ENCODE peak calls at places on chromosome 17, in four cellular contexts. F, I, A and J are unnamed samples.

GRCh38 chr17:39737761-39738567 is at the start of gene GRB7:
- DNase-seq in I (no peak), F (peak; percentile 36), A (no peak), J (peak; percentile 52)

GRCh38 chr17:50986989-50987660 is 121.0 kb upstream of the TOB1 start:
- DNase-seq in A (peak; percentile 22), I (peak; percentile 9), F (no peak), J (no peak)

GRCh38 chr17:4833941-4834501 is 881 bp downstream of the MINK1 start:
- DNase-seq in A (peak; percentile 61), F (peak; percentile 60), I (peak; percentile 53), J (no peak)

GRCh38 chr17:42179911-42180410 is 981 bp downstream of the KCNH4 start:
- DNase-seq in I (peak; percentile 57), A (peak; percentile 21), F (peak; percentile 68), J (peak; percentile 53)

GRCh38 chr17:61260061-61260797 is 139.4 kb upstream of the TBX2 start:
- DNase-seq in F (no peak), I (peak; percentile 41), A (no peak), J (no peak)

GRCh38 chr17:12575641-12576040 is 90.0 kb upstream of the MYOCD start:
- DNase-seq in I (no peak), F (no peak), A (no peak), J (no peak)

GRCh38 chr17:73555199-73555810 is 88.9 kb downstream of the SDK2 start:
- DNase-seq in F (no peak), A (no peak), I (no peak), J (no peak)

GRCh38 chr17:5069724-5070123 is 8.5 kb upstream of the ZFP3 start:
- DNase-seq in F (no peak), I (no peak), A (no peak), J (no peak)

GRCh38 chr17:2020721-2021120 is 4.4 kb downstream of the RTN4RL1 start:
- DNase-seq in I (no peak), F (no peak), A (no peak), J (no peak)

GRCh38 chr17:1179635-1180433 is at the start of gene ABR:
- DNase-seq in A (peak; percentile 24), F (peak; percentile 51), I (peak; percentile 47), J (peak; percentile 34)

GRCh38 chr17:28363776-28364650 is 986 bp downstream of the SEBOX start:
- DNase-seq in I (no peak), A (no peak), F (no peak), J (no peak)

GRCh38 chr17:49108318-49108717 is 24.3 kb upstream of the B4GALNT2 start:
- DNase-seq in A (peak; percentile 66), F (no peak), I (peak; percentile 64), J (no peak)

GRCh38 chr17:46979023-46979870 is at the start of gene RPRML:
- DNase-seq in A (no peak), F (peak; percentile 32), I (peak; percentile 35), J (peak; percentile 24)

GRCh38 chr17:77445908-77446535 is 305.3 kb downstream of the SEC14L1 start:
- DNase-seq in A (no peak), F (peak; percentile 70), I (peak; percentile 79), J (no peak)

GRCh38 chr17:1865252-1866037 is 35.6 kb downstream of the RPA1 start:
- DNase-seq in I (peak; percentile 49), F (peak; percentile 33), A (peak; percentile 43), J (no peak)

GRCh38 chr17:44219636-44220210 is at the start of gene UBTF:
- DNase-seq in F (peak; percentile 60), A (peak; percentile 69), I (peak; percentile 77), J (peak; percentile 65)

GRCh38 chr17:51764387-51764971 is 394.0 kb downstream of the CA10 start:
- DNase-seq in I (peak; percentile 77), F (peak; percentile 67), A (peak; percentile 69), J (peak; percentile 41)

GRCh38 chr17:29292071-29292991 is 1.6 kb downstream of the NUFIP2 start:
- DNase-seq in F (peak; percentile 79), I (peak; percentile 62), A (peak; percentile 40), J (peak; percentile 31)

GRCh38 chr17:28811594-28812135 is 30.9 kb downstream of the FAM222B start:
- DNase-seq in I (peak; percentile 10), A (peak; percentile 8), F (no peak), J (no peak)

GRCh38 chr17:57838453-57838852 is 11.4 kb downstream of the MRPS23 start:
- DNase-seq in I (no peak), F (no peak), A (no peak), J (no peak)

GRCh38 chr17:81345211-81346089 is 49.8 kb upstream of the BAHCC1 start:
- DNase-seq in I (peak; percentile 95), F (peak; percentile 63), A (peak; percentile 93), J (peak; percentile 62)

GRCh38 chr17:48814504-48814903 is 2.5 kb downstream of the TTLL6 start:
- DNase-seq in A (peak; percentile 17), F (peak; percentile 61), I (peak; percentile 63), J (peak; percentile 30)

GRCh38 chr17:19335951-19336631 is 26.4 kb downstream of the B9D1 start:
- DNase-seq in A (no peak), F (no peak), I (no peak), J (no peak)

GRCh38 chr17:29697371-29697770 is 74.7 kb upstream of the CORO6 start:
- DNase-seq in A (no peak), I (no peak), F (peak; percentile 76), J (no peak)

GRCh38 chr17:74024871-74025531 is 178.5 kb upstream of the RPL38 start:
- DNase-seq in I (no peak), F (peak; percentile 33), A (no peak), J (no peak)

GRCh38 chr17:27578718-27579085 is 52.3 kb upstream of the LGALS9 start:
- DNase-seq in F (no peak), A (no peak), I (peak; percentile 49), J (no peak)

GRCh38 chr17:62907961-62908360 is 58.1 kb upstream of the TANC2 start:
- DNase-seq in F (no peak), A (no peak), I (no peak), J (no peak)

GRCh38 chr17:44633998-44634397 is 22.3 kb upstream of the MEIOC start:
- DNase-seq in I (no peak), F (no peak), A (no peak), J (no peak)

GRCh38 chr17:39208893-39209292 is 8.8 kb downstream of the RPL19 start:
- DNase-seq in F (no peak), A (no peak), I (no peak), J (no peak)

GRCh38 chr17:79777166-79777843 is 643 bp upstream of the CBX2 start:
- DNase-seq in I (peak; percentile 67), A (peak; percentile 40), F (peak; percentile 47), J (peak; percentile 58)
- TF ChIP-seq CTCF in I (peak; percentile 36), A (peak; percentile 19), F (no peak), J (peak; percentile 59)

GRCh38 chr17:56257075-56257474 is 103.8 kb downstream of the ANKFN1 start:
- DNase-seq in A (no peak), I (no peak), F (no peak), J (no peak)
- TF ChIP-seq CTCF in A (no peak), I (no peak), F (no peak), J (no peak)

DNA sequence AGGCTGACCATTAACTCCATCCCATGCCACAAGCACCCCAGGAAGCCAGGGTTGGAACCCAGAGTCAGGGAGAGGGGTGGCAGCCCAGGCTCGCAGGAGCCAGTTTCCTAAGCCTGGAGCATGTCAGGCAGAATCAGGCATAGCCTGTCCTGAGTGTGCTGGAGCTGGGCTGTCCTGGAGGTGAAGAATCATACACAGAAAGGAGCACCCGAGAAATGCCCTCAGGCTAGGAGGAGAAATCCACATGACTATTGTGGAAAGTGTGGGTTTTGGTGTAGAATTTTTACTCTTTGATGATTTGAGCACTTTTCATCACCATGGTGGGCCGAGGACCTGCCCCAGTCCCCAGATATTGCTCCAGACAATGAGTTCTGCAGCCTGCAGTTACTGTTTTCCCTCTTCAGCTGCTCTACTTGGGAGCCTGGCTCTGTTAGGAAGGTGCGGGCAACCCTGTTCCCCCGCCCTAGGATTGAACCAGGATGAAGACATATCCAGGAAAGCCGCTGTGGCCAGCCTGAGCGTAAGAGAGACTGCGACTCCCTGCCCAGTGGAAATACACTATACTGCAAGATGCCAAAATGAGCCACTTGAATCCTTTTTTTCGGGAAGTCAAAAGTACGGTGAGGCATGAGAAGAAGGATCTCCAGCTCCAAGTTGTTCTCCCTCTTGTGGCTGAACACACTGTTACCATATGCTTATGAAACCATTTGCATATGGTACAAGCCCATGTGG is 29.0 kb upstream of the HEATR6 start:
- DNase-seq in F (no peak), A (peak; percentile 66), I (peak; percentile 41), J (no peak)
- TF ChIP-seq CTCF in F (no peak), A (peak; percentile 40), I (peak; percentile 23), J (no peak)

DNA sequence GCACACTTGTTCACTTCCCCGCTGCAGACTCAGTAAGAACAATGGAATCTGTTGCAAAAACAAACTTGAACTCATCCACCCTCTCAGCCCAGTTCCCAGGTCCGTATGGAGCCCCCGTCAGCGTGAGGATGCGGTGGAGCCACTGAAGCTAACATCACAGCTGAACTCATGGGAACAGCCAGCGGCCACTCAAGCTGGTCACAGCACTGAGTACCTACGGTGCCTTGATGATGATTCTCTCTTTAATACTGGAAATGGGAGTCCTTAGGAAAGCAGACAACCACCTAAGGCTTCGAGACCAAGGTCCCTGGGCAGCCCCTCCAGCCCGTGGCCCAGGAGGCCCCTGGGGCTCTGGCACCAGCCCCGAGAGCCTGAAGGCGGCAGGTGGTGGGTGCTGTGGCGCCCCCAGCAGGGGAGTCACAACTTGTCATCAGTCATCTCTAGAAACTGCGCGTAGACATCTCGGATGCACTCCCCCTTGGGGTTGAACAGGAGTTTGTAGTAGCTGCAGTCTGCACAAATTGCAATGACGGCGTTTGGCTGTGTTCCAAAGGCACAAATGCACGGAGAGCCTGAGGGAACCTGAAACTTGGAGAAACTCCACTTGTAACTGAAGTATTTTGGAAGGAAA is 31.0 kb upstream of the RHOT1 start:
- DNase-seq in A (no peak), I (peak; percentile 77), F (peak; percentile 64), J (no peak)
- TF ChIP-seq CTCF in A (peak; percentile 25), I (peak; percentile 48), F (no peak), J (no peak)

DNA sequence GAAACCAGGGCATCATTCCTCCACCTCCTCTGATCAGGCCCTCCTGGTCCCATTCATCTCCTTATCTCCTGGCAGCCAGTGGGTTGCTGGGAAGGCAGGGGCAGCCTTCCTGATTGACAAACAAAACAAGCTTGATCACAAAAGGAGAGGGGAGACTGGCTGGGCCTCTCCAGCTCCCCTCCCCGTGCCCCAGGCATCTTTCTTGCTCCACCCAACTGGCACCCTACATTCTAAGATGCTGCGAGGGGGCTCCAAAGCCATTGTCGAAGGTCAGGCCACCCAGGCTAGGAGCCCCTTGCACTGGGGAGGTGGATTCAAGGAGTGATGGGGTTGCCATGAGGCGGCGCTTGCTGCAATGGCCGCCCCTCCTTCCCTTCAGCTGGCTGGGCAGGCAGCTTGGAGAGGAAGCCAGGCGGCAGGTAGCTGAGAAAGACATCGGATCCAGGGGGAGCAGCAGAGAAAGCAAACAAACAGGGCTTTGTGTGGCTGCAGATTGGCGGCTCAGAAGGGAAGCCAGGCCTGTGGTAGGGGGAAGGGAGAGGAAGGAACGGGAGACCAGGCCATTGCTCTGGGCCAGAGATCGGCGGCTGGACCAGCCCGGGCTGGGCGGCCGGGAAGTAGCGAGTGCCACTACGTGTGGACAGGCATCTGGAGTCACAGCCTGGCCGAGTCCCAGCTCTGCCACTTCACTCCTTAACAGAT is 12.1 kb downstream of the RAI1 start:
- DNase-seq in I (peak; percentile 56), F (peak; percentile 52), A (no peak), J (no peak)
- TF ChIP-seq CTCF in I (no peak), F (no peak), A (no peak), J (no peak)